ENCODE peak calls at places on chromosomes 3 and 15, in four cellular contexts. One of them, this sample, is unnamed.

GRCh38 chr3:37671926-37672325 is 189.8 kb upstream of the CTDSPL start:
- DNase-seq in SK-N-SH: no peak
- DNase-seq in IMR-90: no peak
- DNase-seq in H1: no peak
- DNase-seq in this sample: no peak

GRCh38 chr3:195129644-195130492 is 141.1 kb downstream of the XXYLT1 start:
- DNase-seq in SK-N-SH: no peak
- DNase-seq in IMR-90: peak
- DNase-seq in H1: no peak
- DNase-seq in this sample: no peak

GRCh38 chr3:12444582-12445468 is 39.5 kb upstream of the TSEN2 start:
- DNase-seq in SK-N-SH: peak
- DNase-seq in IMR-90: no peak
- DNase-seq in H1: no peak
- DNase-seq in this sample: peak

GRCh38 chr3:38479431-38480092 is 16.6 kb upstream of the EXOG start:
- DNase-seq in SK-N-SH: peak
- DNase-seq in IMR-90: peak
- DNase-seq in H1: no peak
- DNase-seq in this sample: peak

GRCh38 chr3:37622999-37623883 is 238.4 kb upstream of the CTDSPL start:
- DNase-seq in SK-N-SH: no peak
- DNase-seq in IMR-90: no peak
- DNase-seq in H1: no peak
- DNase-seq in this sample: no peak

GRCh38 chr15:69060041-69060481 is 45.6 kb downstream of the NOX5 start:
- DNase-seq in SK-N-SH: no peak
- DNase-seq in IMR-90: no peak
- DNase-seq in H1: no peak
- DNase-seq in this sample: no peak

GRCh38 chr3:52402706-52403270 is 42.1 kb downstream of the SEMA3G start:
- DNase-seq in SK-N-SH: no peak
- DNase-seq in IMR-90: no peak
- DNase-seq in H1: no peak
- DNase-seq in this sample: no peak

GRCh38 chr3:100521439-100521845 is 29.0 kb downstream of the TMEM45A start:
- DNase-seq in SK-N-SH: no peak
- DNase-seq in IMR-90: no peak
- DNase-seq in H1: no peak
- DNase-seq in this sample: no peak

GRCh38 chr3:157447026-157447694 is 10.5 kb downstream of the PTX3 start:
- DNase-seq in SK-N-SH: peak
- DNase-seq in IMR-90: peak
- DNase-seq in H1: no peak
- DNase-seq in this sample: no peak

GRCh38 chr3:188339410-188340295 is 185.7 kb downstream of the LPP start:
- DNase-seq in SK-N-SH: no peak
- DNase-seq in IMR-90: no peak
- DNase-seq in H1: no peak
- DNase-seq in this sample: no peak

GRCh38 chr3:48428863-48429415 is 947 bp downstream of the PLXNB1 start:
- DNase-seq in SK-N-SH: peak
- DNase-seq in IMR-90: peak
- DNase-seq in H1: peak
- DNase-seq in this sample: no peak

GRCh38 chr3:69248394-69248793 is 126.0 kb upstream of the LMOD3 start:
- DNase-seq in SK-N-SH: no peak
- DNase-seq in IMR-90: no peak
- DNase-seq in H1: no peak
- DNase-seq in this sample: peak

GRCh38 chr3:175601521-175601920 is 742.4 kb downstream of the NAALADL2 start:
- DNase-seq in SK-N-SH: no peak
- DNase-seq in IMR-90: peak
- DNase-seq in H1: no peak
- DNase-seq in this sample: no peak

GRCh38 chr3:157046520-157046919 is 113.4 kb downstream of the CCNL1 start:
- DNase-seq in SK-N-SH: no peak
- DNase-seq in IMR-90: no peak
- DNase-seq in H1: no peak
- DNase-seq in this sample: no peak

GRCh38 chr3:119295816-119296484 is 1.8 kb downstream of the ARHGAP31 start:
- DNase-seq in SK-N-SH: no peak
- DNase-seq in IMR-90: no peak
- DNase-seq in H1: no peak
- DNase-seq in this sample: no peak

GRCh38 chr3:152071315-152071714 is 197.4 kb upstream of the MBNL1 start:
- DNase-seq in SK-N-SH: no peak
- DNase-seq in IMR-90: no peak
- DNase-seq in H1: no peak
- DNase-seq in this sample: no peak

GRCh38 chr15:87952736-87953135 is 303.8 kb downstream of the NTRK3 start:
- DNase-seq in SK-N-SH: no peak
- DNase-seq in IMR-90: no peak
- DNase-seq in H1: no peak
- DNase-seq in this sample: no peak

GRCh38 chr3:112781611-112782010 is 65.1 kb downstream of the CD200R1L start:
- DNase-seq in SK-N-SH: no peak
- DNase-seq in IMR-90: peak
- DNase-seq in H1: no peak
- DNase-seq in this sample: no peak
- TF ChIP-seq RAD21 in SK-N-SH: no peak
- TF ChIP-seq RAD21 in IMR-90: no peak
- TF ChIP-seq RAD21 in H1: no peak
- TF ChIP-seq RAD21 in this sample: no peak

GRCh38 chr15:74131618-74132191 is 1.3 kb downstream of the ISLR2 start:
- DNase-seq in SK-N-SH: no peak
- DNase-seq in IMR-90: no peak
- DNase-seq in H1: no peak
- DNase-seq in this sample: no peak
- TF ChIP-seq RAD21 in SK-N-SH: no peak
- TF ChIP-seq RAD21 in IMR-90: no peak
- TF ChIP-seq RAD21 in H1: no peak
- TF ChIP-seq RAD21 in this sample: no peak

DNA sequence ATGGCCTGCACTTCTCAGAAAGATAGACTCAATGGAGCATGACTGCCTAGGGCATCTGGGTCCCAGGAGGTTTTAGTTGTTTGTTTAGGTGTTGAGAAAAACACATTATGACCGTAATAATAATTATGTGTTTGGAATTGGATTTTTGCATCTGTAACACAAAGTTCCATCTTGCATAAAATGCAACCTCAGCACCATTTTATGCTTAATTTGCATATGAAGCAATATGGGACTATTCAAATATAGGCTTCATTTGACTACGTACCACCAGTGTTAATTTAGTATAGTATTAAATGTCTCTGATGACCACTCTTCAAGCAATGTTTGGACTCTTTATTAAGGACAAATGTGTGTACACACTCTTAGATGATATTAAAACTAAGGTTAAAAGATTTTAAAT is 121.2 kb downstream of the ROBO2 start:
- DNase-seq in SK-N-SH: no peak
- DNase-seq in IMR-90: no peak
- DNase-seq in H1: no peak
- DNase-seq in this sample: no peak
- TF ChIP-seq RAD21 in SK-N-SH: no peak
- TF ChIP-seq RAD21 in IMR-90: no peak
- TF ChIP-seq RAD21 in H1: no peak
- TF ChIP-seq RAD21 in this sample: no peak

DNA sequence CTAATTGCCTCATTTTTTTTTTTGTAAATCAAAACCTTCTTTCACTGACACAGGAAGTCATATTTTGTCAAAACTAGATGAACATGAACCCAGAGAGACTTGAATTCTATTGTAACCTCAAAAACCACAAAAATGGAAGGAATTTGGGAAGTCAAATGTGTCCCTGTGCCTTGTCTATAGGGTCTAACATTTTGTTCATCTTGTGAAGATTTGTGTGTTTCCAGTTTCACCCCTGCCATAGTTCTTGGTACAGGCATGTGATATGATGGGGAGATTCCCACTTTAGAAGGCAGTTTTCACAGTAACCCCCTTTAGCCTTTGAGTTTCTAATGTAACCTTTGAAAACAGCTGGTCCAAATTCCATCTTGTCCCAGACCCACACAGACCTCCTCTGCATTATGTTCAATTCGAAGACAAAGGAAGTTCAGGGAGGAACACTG is 318.5 kb upstream of the ADAMTS9 start:
- DNase-seq in SK-N-SH: no peak
- DNase-seq in IMR-90: peak
- DNase-seq in H1: no peak
- DNase-seq in this sample: no peak
- TF ChIP-seq RAD21 in SK-N-SH: no peak
- TF ChIP-seq RAD21 in IMR-90: no peak
- TF ChIP-seq RAD21 in H1: no peak
- TF ChIP-seq RAD21 in this sample: no peak

GRCh38 chr3:121542924-121543323 is 2.9 kb downstream of the POLQ start:
- DNase-seq in SK-N-SH: no peak
- DNase-seq in IMR-90: no peak
- DNase-seq in H1: no peak
- DNase-seq in this sample: no peak

GRCh38 chr3:121545564-121546455 is at the start of gene POLQ:
- DNase-seq in SK-N-SH: peak
- DNase-seq in IMR-90: peak
- DNase-seq in H1: peak
- DNase-seq in this sample: peak

DNA sequence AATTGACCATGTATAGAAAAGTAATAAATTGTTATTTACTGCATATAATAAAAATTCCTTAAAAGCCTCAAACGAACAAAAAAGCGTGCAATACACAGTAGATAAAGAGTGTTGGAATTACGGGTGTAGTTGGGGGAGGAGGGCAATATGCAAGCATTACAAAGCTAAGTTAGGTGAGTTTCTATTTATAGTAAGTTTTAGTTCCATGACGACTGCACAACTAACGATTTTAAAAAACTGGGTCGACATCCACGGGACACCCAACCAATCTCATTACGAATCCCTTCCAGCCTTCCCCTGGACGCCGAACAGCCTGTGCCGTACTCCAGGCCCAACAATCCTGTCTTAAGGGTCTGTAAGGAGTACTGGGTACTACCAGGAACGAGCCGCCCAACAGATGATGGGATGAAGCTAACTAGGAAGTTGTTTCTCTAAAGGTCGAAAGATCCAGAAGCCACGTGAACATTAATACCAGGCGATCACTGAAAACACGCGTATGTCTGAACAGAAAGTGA is 682 bp downstream of the POLQ start:
- DNase-seq in SK-N-SH: no peak
- DNase-seq in IMR-90: no peak
- DNase-seq in H1: no peak
- DNase-seq in this sample: no peak
- TF ChIP-seq RAD21 in SK-N-SH: no peak
- TF ChIP-seq RAD21 in IMR-90: no peak
- TF ChIP-seq RAD21 in H1: no peak
- TF ChIP-seq RAD21 in this sample: no peak

GRCh38 chr3:72234394-72234793 is 449.4 kb upstream of the PROK2 start:
- DNase-seq in SK-N-SH: no peak
- DNase-seq in IMR-90: peak
- DNase-seq in H1: no peak
- DNase-seq in this sample: no peak
- TF ChIP-seq RAD21 in SK-N-SH: no peak
- TF ChIP-seq RAD21 in IMR-90: no peak
- TF ChIP-seq RAD21 in H1: no peak
- TF ChIP-seq RAD21 in this sample: no peak

GRCh38 chr3:8458235-8458634 is 43.4 kb upstream of the LMCD1 start:
- DNase-seq in SK-N-SH: no peak
- DNase-seq in IMR-90: peak
- DNase-seq in H1: no peak
- DNase-seq in this sample: no peak
- TF ChIP-seq RAD21 in SK-N-SH: no peak
- TF ChIP-seq RAD21 in IMR-90: no peak
- TF ChIP-seq RAD21 in H1: no peak
- TF ChIP-seq RAD21 in this sample: no peak

DNA sequence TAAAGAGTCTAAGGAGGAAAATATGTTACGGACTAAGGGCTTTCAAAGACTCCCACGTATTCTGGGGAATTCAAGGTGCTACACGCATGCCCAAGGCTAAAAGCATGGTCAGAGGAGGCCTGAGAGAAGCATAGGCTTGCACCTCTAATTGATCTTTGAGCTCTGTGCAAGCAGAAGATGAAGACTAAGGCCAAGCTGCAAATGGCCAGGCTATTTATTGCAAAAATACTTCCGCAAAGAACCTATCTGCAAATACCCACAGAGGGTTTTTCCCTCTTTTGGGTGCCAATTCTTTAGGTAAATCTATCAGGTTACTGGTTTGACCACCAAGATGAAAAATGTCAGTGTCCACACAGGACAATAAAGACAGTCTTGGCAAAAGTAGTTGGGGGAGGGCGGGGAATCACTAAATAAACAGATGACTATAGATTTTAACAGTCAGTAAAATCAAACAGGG is 119.5 kb downstream of the STAG1 start:
- DNase-seq in SK-N-SH: no peak
- DNase-seq in IMR-90: peak
- DNase-seq in H1: no peak
- DNase-seq in this sample: peak
- TF ChIP-seq RAD21 in SK-N-SH: no peak
- TF ChIP-seq RAD21 in IMR-90: no peak
- TF ChIP-seq RAD21 in H1: no peak
- TF ChIP-seq RAD21 in this sample: no peak

GRCh38 chr15:63381301-63382192 is at the start of gene CA12:
- DNase-seq in SK-N-SH: peak
- DNase-seq in IMR-90: peak
- DNase-seq in H1: peak
- DNase-seq in this sample: peak

GRCh38 chr15:63378946-63379345 is 2.7 kb downstream of the CA12 start:
- DNase-seq in SK-N-SH: no peak
- DNase-seq in IMR-90: no peak
- DNase-seq in H1: no peak
- DNase-seq in this sample: no peak

GRCh38 chr15:63380151-63380827 is 1.4 kb downstream of the CA12 start:
- DNase-seq in SK-N-SH: peak
- DNase-seq in IMR-90: no peak
- DNase-seq in H1: no peak
- DNase-seq in this sample: no peak

GRCh38 chr15:63379492-63380150 is 2.0 kb downstream of the CA12 start:
- DNase-seq in SK-N-SH: no peak
- DNase-seq in IMR-90: no peak
- DNase-seq in H1: no peak
- DNase-seq in this sample: no peak

GRCh38 chr15:63380828-63381282 is 791 bp downstream of the CA12 start:
- DNase-seq in SK-N-SH: no peak
- DNase-seq in IMR-90: no peak
- DNase-seq in H1: no peak
- DNase-seq in this sample: no peak
- TF ChIP-seq RAD21 in SK-N-SH: no peak
- TF ChIP-seq RAD21 in IMR-90: no peak
- TF ChIP-seq RAD21 in H1: no peak
- TF ChIP-seq RAD21 in this sample: no peak